ENCODE peak calls at places on chromosomes 16 and 17, in seven cellular contexts. Z, N, I, K, Y, M and C are unnamed samples.
A peak's percentile ranks its signal among the peaks of the same experiment; 100 is the strongest.

GRCh38 chr16:16071631-16072244 is 122.3 kb downstream of the ABCC1 start:
- DNase-seq in Y (no peak), I (no peak), N (no peak), M (no peak), K (no peak), Z (no peak), C (no peak)

GRCh38 chr16:50802000-50802399 is 60.1 kb downstream of the CYLD start:
- DNase-seq in N (no peak), Y (no peak), K (no peak), M (no peak), I (no peak), Z (peak; percentile 21), C (peak; percentile 49)

GRCh38 chr17:47099451-47099986 is 89.6 kb downstream of the CDC27 start:
- DNase-seq in I (no peak), N (no peak), Y (no peak), M (no peak), Z (no peak), K (no peak), C (no peak)

GRCh38 chr17:63701477-63702222 is 1.7 kb upstream of the LIMD2 start:
- DNase-seq in I (no peak), Z (no peak), K (no peak), M (peak; percentile 83), Y (peak; percentile 45), N (no peak), C (no peak)

GRCh38 chr17:72030067-72030899 is 90.5 kb upstream of the SOX9 start:
- DNase-seq in N (no peak), K (peak; percentile 70), Y (peak; percentile 53), M (no peak), Z (peak; percentile 80), I (no peak), C (peak; percentile 18)

GRCh38 chr16:53537591-53537990 is 34.6 kb upstream of the AKTIP start:
- DNase-seq in Z (no peak), M (no peak), I (no peak), K (no peak), N (no peak), Y (no peak), C (no peak)

GRCh38 chr17:78412403-78412802 is 34.0 kb downstream of the PGS1 start:
- DNase-seq in I (no peak), K (no peak), Y (no peak), N (no peak), Z (peak; percentile 52), M (no peak), C (peak; percentile 49)

GRCh38 chr17:32523017-32523680 is 36.4 kb downstream of the CDK5R1 start:
- DNase-seq in Z (no peak), Y (no peak), M (no peak), N (no peak), I (no peak), K (no peak), C (no peak)

GRCh38 chr17:50289268-50289667 is 15.0 kb downstream of the TMEM92 start:
- DNase-seq in Y (no peak), Z (peak; percentile 88), I (peak; percentile 15), K (no peak), M (no peak), N (no peak), C (peak; percentile 94)

GRCh38 chr17:67058036-67058435 is 13.7 kb downstream of the CACNG1 start:
- DNase-seq in N (peak; percentile 49), I (no peak), Z (no peak), M (no peak), K (no peak), Y (no peak), C (no peak)

GRCh38 chr17:74605361-74605760 is 13.3 kb upstream of the CD300LD start:
- DNase-seq in Y (no peak), Z (peak; percentile 96), M (no peak), I (no peak), K (no peak), N (no peak), C (peak; percentile 77)

GRCh38 chr16:88685156-88686061 is 898 bp downstream of the SNAI3 start:
- DNase-seq in N (no peak), Z (peak; percentile 86), M (peak; percentile 56), Y (no peak), K (no peak), I (peak; percentile 34), C (peak; percentile 69)

GRCh38 chr17:76696763-76697701 is 13.7 kb downstream of the MXRA7 start:
- DNase-seq in N (no peak), I (peak; percentile 87), Z (peak; percentile 84), M (no peak), K (no peak), Y (no peak), C (peak; percentile 89)

GRCh38 chr17:42518755-42519545 is 17.1 kb upstream of the NAGLU start:
- DNase-seq in Z (no peak), K (no peak), Y (no peak), M (no peak), N (no peak), I (peak; percentile 70), C (no peak)